ENCODE peak calls at places on chromosomes 6 and 20, in five cellular contexts. I is neural progenitor cell, W is WTC11, F is brain microvascular endothelial cell, Q is ovary. D is an unnamed sample.
A peak's percentile ranks its signal among the peaks of the same experiment; 100 is the strongest.

GRCh38 chr20:1792274-1792673 is 102.9 kb upstream of the SIRPA start:
- DNase-seq in I (no peak), W (no peak), F (no peak), Q (no peak), D (no peak)

GRCh38 chr20:33676121-33676520 is 1.9 kb upstream of the NECAB3 start:
- DNase-seq in I (no peak), W (no peak), F (no peak), Q (no peak), D (no peak)

GRCh38 chr6:16452348-16452747 is 214.0 kb downstream of the GMPR start:
- DNase-seq in I (no peak), W (no peak), F (no peak), Q (no peak), D (no peak)

GRCh38 chr20:38870733-38871559 is 55.3 kb upstream of the FAM83D start:
- DNase-seq in I (no peak), W (no peak), F (no peak), Q (no peak), D (no peak)

GRCh38 chr6:55882731-55883595 is 7.6 kb upstream of the BMP5 start:
- DNase-seq in I (no peak), W (no peak), F (peak; percentile 84), Q (no peak), D (no peak)

GRCh38 chr6:35926509-35927215 is 5.8 kb upstream of the SRPK1 start:
- DNase-seq in I (no peak), W (no peak), F (no peak), Q (no peak), D (no peak)

GRCh38 chr6:150751296-150751695 is 114.2 kb upstream of the MTHFD1L start:
- DNase-seq in I (no peak), W (no peak), F (peak; percentile 6), Q (no peak), D (no peak)

GRCh38 chr6:97133071-97133470 is 149.9 kb downstream of the MMS22L start:
- DNase-seq in I (no peak), W (no peak), F (peak; percentile 2), Q (no peak), D (no peak)

GRCh38 chr6:88519227-88520019 is 353.3 kb upstream of the CNR1 start:
- DNase-seq in I (no peak), W (no peak), F (no peak), Q (no peak), D (no peak)

GRCh38 chr6:159727717-159728440 is 573 bp downstream of the WTAP start:
- DNase-seq in I (no peak), W (no peak), F (peak; percentile 11), Q (no peak), D (no peak)

GRCh38 chr20:57118964-57119363 is 147.5 kb downstream of the BMP7 start:
- DNase-seq in I (no peak), W (no peak), F (no peak), Q (no peak), D (no peak)

GRCh38 chr6:74597840-74598239 is 608.0 kb downstream of the COL12A1 start:
- DNase-seq in I (no peak), W (no peak), F (no peak), Q (no peak), D (no peak)

GRCh38 chr6:96794980-96795379 is 42.3 kb downstream of the GPR63 start:
- DNase-seq in I (peak; percentile 11), W (no peak), F (peak; percentile 57), Q (no peak), D (no peak)

GRCh38 chr6:39778581-39779270 is 13.4 kb upstream of the DAAM2 start:
- DNase-seq in I (no peak), W (no peak), F (no peak), Q (no peak), D (no peak)

GRCh38 chr6:15062311-15063252 is 183.3 kb upstream of the JARID2 start:
- DNase-seq in I (no peak), W (no peak), F (peak; percentile 99), Q (no peak), D (no peak)

GRCh38 chr6:94049001-94049400 is 629.6 kb upstream of the EPHA7 start:
- DNase-seq in I (no peak), W (no peak), F (no peak), Q (no peak), D (no peak)

GRCh38 chr6:156752666-156753301 is 24.4 kb upstream of the ARID1B start:
- DNase-seq in I (no peak), W (peak; percentile 38), F (no peak), Q (peak; percentile 53), D (peak; percentile 15)
- TF ChIP-seq CTCF in I (peak; percentile 34), W (no peak), F (peak; percentile 41), Q (no peak), D (peak; percentile 11)

DNA sequence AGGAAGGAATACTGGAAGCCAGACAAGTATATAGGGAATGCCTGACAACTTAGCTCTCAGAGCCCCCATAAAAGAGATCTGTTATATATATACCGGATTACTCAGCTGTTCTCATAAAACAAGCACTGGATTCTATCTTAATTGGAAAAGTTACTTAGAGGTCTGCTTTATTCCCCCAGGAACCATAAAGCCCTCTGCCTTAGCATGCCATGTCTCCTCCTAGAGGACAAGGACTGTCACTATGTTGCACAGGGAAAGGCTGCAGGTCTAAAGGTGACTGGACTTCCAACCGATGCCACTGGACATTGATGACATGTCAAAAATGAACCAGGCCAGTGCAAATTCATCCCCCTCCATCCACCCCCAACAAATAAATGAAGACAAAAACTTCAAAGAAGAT is 6.4 kb downstream of the EXOC2 start:
- DNase-seq in I (peak; percentile 34), W (no peak), F (no peak), Q (no peak), D (no peak)
- TF ChIP-seq CTCF in I (peak; percentile 43), W (no peak), F (peak; percentile 65), Q (no peak), D (peak; percentile 24)

GRCh38 chr20:62242196-62242595 is 3.9 kb downstream of the OSBPL2 start:
- DNase-seq in I (no peak), W (no peak), F (no peak), Q (no peak), D (no peak)

GRCh38 chr20:62244644-62245108 is 6.4 kb downstream of the OSBPL2 start:
- DNase-seq in I (no peak), W (no peak), F (no peak), Q (no peak), D (no peak)

GRCh38 chr20:62243106-62243505 is 4.8 kb downstream of the OSBPL2 start:
- DNase-seq in I (no peak), W (no peak), F (no peak), Q (no peak), D (no peak)

GRCh38 chr20:62245911-62246280 is 7.6 kb downstream of the OSBPL2 start:
- DNase-seq in I (no peak), W (no peak), F (no peak), Q (no peak), D (no peak)

DNA sequence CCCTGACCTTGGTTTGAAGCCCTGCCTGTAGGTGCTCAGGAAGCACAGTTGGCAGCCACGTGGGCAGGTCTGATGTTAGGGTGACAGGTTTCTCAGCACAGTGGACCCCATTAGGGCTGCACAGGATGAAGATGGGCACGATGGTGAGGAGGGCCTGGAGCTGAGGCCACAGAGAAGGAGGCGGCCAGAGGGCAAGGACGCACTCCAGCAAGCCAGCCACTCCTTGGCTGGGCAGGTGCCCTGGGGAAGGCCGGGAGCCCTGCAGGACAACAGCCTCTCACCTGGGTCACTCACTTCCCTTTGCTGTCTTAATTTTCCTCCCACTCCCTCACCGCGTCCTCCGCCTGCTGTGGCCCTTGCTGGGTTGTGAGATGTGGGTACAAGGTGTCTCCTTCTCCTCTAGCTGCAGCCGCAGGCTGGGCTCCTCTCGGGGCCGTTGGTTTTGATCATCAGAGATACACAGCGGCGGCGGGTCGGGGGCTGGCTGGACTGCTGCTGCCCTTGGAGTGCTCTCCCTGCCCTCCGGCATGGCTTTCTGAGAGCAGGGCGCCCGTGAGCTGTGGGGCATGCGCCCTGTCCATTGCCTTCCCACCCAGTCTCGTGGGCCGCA is 5.7 kb downstream of the OSBPL2 start:
- DNase-seq in I (no peak), W (no peak), F (no peak), Q (no peak), D (no peak)
- TF ChIP-seq CTCF in I (no peak), W (no peak), F (no peak), Q (no peak), D (no peak)

DNA sequence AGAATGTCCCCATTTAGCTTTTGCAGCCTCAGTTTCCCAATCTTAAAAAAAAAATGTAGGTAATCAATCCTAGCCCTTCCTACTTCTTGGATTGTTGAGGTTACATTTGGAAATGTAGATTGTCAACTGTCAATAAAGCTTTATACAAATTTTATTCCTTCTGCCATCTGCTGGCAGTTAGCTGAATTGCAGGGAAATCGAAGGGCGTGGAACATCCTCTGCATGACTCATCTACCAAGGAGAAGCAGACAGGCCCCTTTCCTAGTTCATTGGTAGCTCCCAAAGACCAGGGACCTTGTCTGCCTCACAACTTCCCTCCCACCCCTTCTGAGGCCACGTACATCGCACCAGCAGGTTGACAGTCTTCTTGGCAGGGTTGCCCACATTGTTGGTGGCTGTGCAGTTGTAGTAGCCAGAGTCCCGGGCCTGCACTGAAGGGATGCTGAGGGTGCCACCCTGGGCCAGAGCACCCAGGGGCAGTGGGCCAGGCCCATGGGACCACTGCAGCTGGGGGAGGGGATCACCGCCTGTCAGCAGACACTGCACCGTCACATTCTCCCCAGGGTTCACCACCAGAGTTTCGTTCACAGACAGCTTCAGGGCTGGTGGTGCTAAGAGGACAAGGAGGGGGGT is 43.6 kb downstream of the MDGA1 start:
- DNase-seq in I (no peak), W (peak; percentile 73), F (peak; percentile 74), Q (no peak), D (peak; percentile 31)
- TF ChIP-seq CTCF in I (peak; percentile 76), W (peak; percentile 73), F (peak; percentile 79), Q (no peak), D (peak; percentile 63)

GRCh38 chr20:53291548-53291947 is 302.1 kb downstream of the ZNF217 start:
- DNase-seq in I (peak; percentile 65), W (peak; percentile 70), F (no peak), Q (no peak), D (peak; percentile 10)
- TF ChIP-seq CTCF in I (peak; percentile 72), W (peak; percentile 40), F (no peak), Q (no peak), D (peak; percentile 18)

GRCh38 chr6:163120223-163120622 is 294.3 kb upstream of the QKI start:
- DNase-seq in I (no peak), W (peak; percentile 30), F (no peak), Q (no peak), D (no peak)
- TF ChIP-seq CTCF in I (peak; percentile 25), W (no peak), F (peak; percentile 15), Q (no peak), D (no peak)

GRCh38 chr6:168133186-168133585 is 54.2 kb upstream of the FRMD1 start:
- DNase-seq in I (peak; percentile 56), W (no peak), F (peak; percentile 71), Q (peak; percentile 79), D (no peak)
- TF ChIP-seq CTCF in I (no peak), W (no peak), F (no peak), Q (no peak), D (no peak)

GRCh38 chr6:130076512-130076911 is 58.1 kb downstream of the L3MBTL3 start:
- DNase-seq in I (no peak), W (no peak), F (no peak), Q (no peak), D (no peak)
- TF ChIP-seq CTCF in I (peak; percentile 24), W (no peak), F (no peak), Q (no peak), D (no peak)